ENCODE peak calls at places on chromosomes 3 and 15, in seven cellular contexts. W is neuronal stem cell, A is IMR-90, U is mesenchymal stem cell, K is H1, R is mesendoderm, Q is trophoblast cell. E is an unnamed sample.

GRCh38 chr3:189981668-189982067 is 139.0 kb downstream of the P3H2 start:
- DNase-seq in A (peak; percentile 89), W (no peak), K (no peak), U (peak; percentile 68), R (no peak), Q (no peak), E (no peak)

GRCh38 chr15:101038327-101039003 is 119.3 kb downstream of the LRRK1 start:
- DNase-seq in R (no peak), U (no peak), W (no peak), A (no peak), K (no peak), Q (peak; percentile 15), E (peak; percentile 11)

GRCh38 chr3:42031808-42032475 is 59.2 kb upstream of the TRAK1 start:
- DNase-seq in R (peak; percentile 95), U (peak; percentile 62), W (no peak), A (peak; percentile 63), Q (peak; percentile 70), K (no peak), E (no peak)

GRCh38 chr15:78880828-78881227 is 8.1 kb downstream of the MORF4L1 start:
- DNase-seq in K (no peak), Q (peak; percentile 85), W (no peak), A (peak; percentile 54), R (no peak), U (no peak), E (no peak)

GRCh38 chr3:14925729-14926591 is 21.4 kb upstream of the NR2C2 start:
- DNase-seq in W (peak; percentile 64), K (no peak), U (peak; percentile 71), R (peak; percentile 83), A (peak; percentile 71), Q (peak; percentile 82), E (peak; percentile 52)

GRCh38 chr3:126259411-126260391 is 79.3 kb upstream of the ALDH1L1 start:
- DNase-seq in U (no peak), R (peak; percentile 71), A (peak; percentile 10), W (no peak), K (no peak), Q (peak; percentile 24), E (peak; percentile 70)

GRCh38 chr3:126450219-126450618 is 25.5 kb downstream of the ZXDC start:
- DNase-seq in R (no peak), A (no peak), W (no peak), Q (no peak), U (no peak), K (no peak), E (no peak)

GRCh38 chr3:52052831-52053306 is 3.5 kb downstream of the DUSP7 start:
- DNase-seq in U (peak; percentile 86), A (peak; percentile 77), K (no peak), R (peak; percentile 91), Q (peak; percentile 30), W (no peak), E (peak; percentile 87)

GRCh38 chr15:57158589-57158988 is 217.7 kb upstream of the CGNL1 start:
- DNase-seq in U (no peak), W (no peak), K (no peak), A (peak; percentile 48), R (peak; percentile 50), Q (no peak), E (no peak)

GRCh38 chr15:85777291-85778106 is 17.2 kb downstream of the KLHL25 start:
- DNase-seq in W (no peak), U (no peak), Q (no peak), R (no peak), A (no peak), K (no peak), E (no peak)

GRCh38 chr3:53243165-53243564 is 12.7 kb downstream of the TKT start:
- DNase-seq in R (peak; percentile 70), Q (no peak), K (no peak), W (no peak), A (no peak), U (peak; percentile 80), E (peak; percentile 64)

GRCh38 chr3:65539620-65540019 is 499.1 kb downstream of the MAGI1 start:
- DNase-seq in U (peak; percentile 22), W (no peak), Q (no peak), R (peak; percentile 40), A (no peak), K (no peak), E (peak; percentile 66)

GRCh38 chr3:178325330-178325729 is 210.9 kb upstream of the KCNMB2 start:
- DNase-seq in A (peak; percentile 64), R (peak; percentile 42), K (no peak), Q (peak; percentile 56), W (no peak), U (peak; percentile 57), E (no peak)

GRCh38 chr3:44955917-44956316 is 20.1 kb downstream of the ZDHHC3 start:
- DNase-seq in R (no peak), U (no peak), Q (no peak), W (no peak), K (no peak), A (no peak), E (no peak)

GRCh38 chr15:51095681-51096331 is 1.1 kb upstream of the TNFAIP8L3 start:
- DNase-seq in K (no peak), U (no peak), W (no peak), A (no peak), R (no peak), Q (no peak), E (no peak)

GRCh38 chr3:133627789-133628188 is 34.0 kb downstream of the TOPBP1 start:
- DNase-seq in U (no peak), R (no peak), Q (no peak), A (no peak), W (no peak), K (no peak), E (no peak)

GRCh38 chr3:48058089-48058488 is 41.9 kb upstream of the MAP4 start:
- DNase-seq in A (no peak), U (no peak), R (no peak), K (no peak), Q (peak; percentile 15), W (no peak), E (no peak)

GRCh38 chr3:13564751-13565560 is 16.0 kb downstream of the FBLN2 start:
- DNase-seq in Q (no peak), W (no peak), R (no peak), U (no peak), A (no peak), K (no peak), E (peak; percentile 57)

GRCh38 chr15:101123222-101123910 is 128.5 kb downstream of the CHSY1 start:
- DNase-seq in K (no peak), R (peak; percentile 45), Q (peak; percentile 92), U (peak; percentile 64), W (no peak), A (peak; percentile 67), E (no peak)

GRCh38 chr3:54087581-54088410 is 34.6 kb upstream of the CACNA2D3 start:
- DNase-seq in K (no peak), U (no peak), A (no peak), R (peak; percentile 20), Q (peak; percentile 27), W (no peak), E (peak; percentile 46)

GRCh38 chr3:177089120-177089519 is 108.2 kb downstream of the TBL1XR1 start:
- DNase-seq in W (no peak), K (peak; percentile 33), A (no peak), R (peak; percentile 84), Q (peak; percentile 55), U (no peak), E (peak; percentile 58)
- H3K23ac ChIP-seq in W (no peak overlapping the region), K (no peak overlapping the region), A (no peak overlapping the region), R (no peak overlapping the region), Q (no peak overlapping the region), U (no peak overlapping the region), E (no peak overlapping the region)

GRCh38 chr3:172054115-172054764 is 14.9 kb downstream of the FNDC3B start:
- DNase-seq in R (no peak), Q (no peak), W (no peak), U (no peak), K (no peak), A (no peak), E (no peak)
- H3K23ac ChIP-seq in R (no peak overlapping the region), Q (no peak overlapping the region), W (no peak overlapping the region), U (no peak overlapping the region), K (no peak overlapping the region), A (peak overlapping the region; percentile 42), E (no peak overlapping the region)

DNA sequence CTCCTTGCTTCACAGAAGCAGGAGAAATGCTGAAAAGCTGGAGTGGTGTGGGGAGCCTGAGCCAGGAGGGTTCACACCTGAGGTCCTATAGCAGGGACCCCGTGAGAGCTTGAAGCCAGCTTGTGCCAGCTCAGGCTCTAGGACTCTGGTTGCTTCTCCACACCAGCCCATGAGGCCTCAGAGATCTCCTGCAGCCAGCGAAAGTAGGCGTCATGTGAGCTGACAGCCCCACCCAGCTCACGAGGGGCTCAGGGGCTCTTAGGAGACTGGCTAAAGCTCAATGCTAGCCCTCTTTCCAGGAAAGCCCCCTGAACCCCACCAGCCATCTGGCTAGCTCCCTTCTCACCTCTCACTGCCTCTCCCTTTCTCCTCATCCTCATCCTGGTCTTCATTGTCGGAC is 16.9 kb upstream of the CPEB1 start:
- DNase-seq in U (no peak), R (no peak), K (no peak), A (no peak), Q (no peak), W (no peak), E (no peak)
- H3K23ac ChIP-seq in U (no peak overlapping the region), R (no peak overlapping the region), K (no peak overlapping the region), A (no peak overlapping the region), Q (no peak overlapping the region), W (no peak overlapping the region), E (no peak overlapping the region)

GRCh38 chr3:9739181-9739580 is 7.6 kb downstream of the BRPF1 start:
- DNase-seq in W (no peak), A (no peak), K (no peak), U (no peak), Q (no peak), R (no peak), E (no peak)

GRCh38 chr3:9732753-9733115 is 1.2 kb downstream of the BRPF1 start:
- DNase-seq in K (no peak), W (no peak), Q (no peak), R (no peak), A (peak; percentile 10), U (peak; percentile 18), E (no peak)

GRCh38 chr3:9732080-9732752 is 681 bp downstream of the BRPF1 start:
- DNase-seq in W (no peak), Q (peak; percentile 37), A (no peak), U (peak; percentile 46), R (peak; percentile 25), K (no peak), E (no peak)

GRCh38 chr3:9731206-9732079 is at the start of gene BRPF1:
- DNase-seq in K (peak; percentile 97), Q (peak; percentile 97), W (peak; percentile 99), U (peak; percentile 99), A (peak; percentile 99), R (peak; percentile 100), E (peak; percentile 100)

DNA sequence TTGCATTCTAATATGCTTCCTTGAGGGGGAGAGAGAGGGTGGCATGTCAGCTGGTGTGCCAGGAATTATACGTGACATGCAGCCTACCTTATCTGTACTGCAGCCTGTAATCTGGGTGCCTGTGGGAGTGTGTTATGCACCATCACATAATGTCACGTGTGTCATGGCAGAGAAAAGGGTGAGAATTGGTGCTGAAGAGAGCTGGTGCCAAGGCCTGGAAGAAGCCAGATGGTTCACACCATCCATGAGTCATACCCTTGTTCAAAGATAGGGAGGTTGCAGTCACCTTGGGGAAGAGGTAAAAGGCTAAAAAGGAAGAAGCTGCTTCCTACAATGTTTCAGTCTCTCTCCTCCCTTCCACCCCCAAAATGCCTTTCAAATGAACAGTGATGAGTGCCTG is 5.3 kb downstream of the BRPF1 start:
- DNase-seq in R (no peak), Q (no peak), A (peak; percentile 7), W (no peak), K (no peak), U (no peak), E (no peak)
- H3K23ac ChIP-seq in R (no peak overlapping the region), Q (no peak overlapping the region), A (no peak overlapping the region), W (no peak overlapping the region), K (no peak overlapping the region), U (no peak overlapping the region), E (no peak overlapping the region)

E was measured in H9.